ENCODE peak calls at places on chromosomes 2 and 18, in five cellular contexts. One of them, this sample, is unnamed.

GRCh38 chr2:217856871-217857270 is 145.9 kb downstream of the TNS1 start:
- DNase-seq in EL: no peak
- DNase-seq in AG20443: no peak
- DNase-seq in astrocyte of the spinal cord: no peak
- DNase-seq in GM12865: no peak
- DNase-seq in this sample: no peak

GRCh38 chr2:232490221-232491138 is 2.8 kb upstream of the ECEL1 start:
- DNase-seq in EL: no peak
- DNase-seq in AG20443: no peak
- DNase-seq in astrocyte of the spinal cord: no peak
- DNase-seq in GM12865: no peak
- DNase-seq in this sample: no peak

GRCh38 chr18:9594782-9595181 is 19.6 kb downstream of the PPP4R1 start:
- DNase-seq in EL: peak
- DNase-seq in AG20443: no peak
- DNase-seq in astrocyte of the spinal cord: no peak
- DNase-seq in GM12865: peak
- DNase-seq in this sample: peak

GRCh38 chr2:45882707-45883106 is 231.2 kb downstream of the PRKCE start:
- DNase-seq in EL: no peak
- DNase-seq in AG20443: peak
- DNase-seq in astrocyte of the spinal cord: peak
- DNase-seq in GM12865: no peak
- DNase-seq in this sample: no peak

GRCh38 chr2:166238176-166238575 is 110.4 kb upstream of the SCN1A start:
- DNase-seq in EL: no peak
- DNase-seq in AG20443: no peak
- DNase-seq in astrocyte of the spinal cord: peak
- DNase-seq in GM12865: no peak
- DNase-seq in this sample: no peak

GRCh38 chr18:634551-635045 is 22.9 kb upstream of the TYMS start:
- DNase-seq in EL: peak
- DNase-seq in AG20443: no peak
- DNase-seq in astrocyte of the spinal cord: no peak
- DNase-seq in GM12865: no peak
- DNase-seq in this sample: no peak

GRCh38 chr18:33034941-33035340 is 262.1 kb upstream of the KLHL14 start:
- DNase-seq in EL: no peak
- DNase-seq in AG20443: no peak
- DNase-seq in astrocyte of the spinal cord: peak
- DNase-seq in GM12865: no peak
- DNase-seq in this sample: no peak

GRCh38 chr2:121075641-121076500 is 209.1 kb downstream of the TFCP2L1 start:
- DNase-seq in EL: peak
- DNase-seq in AG20443: no peak
- DNase-seq in astrocyte of the spinal cord: no peak
- DNase-seq in GM12865: no peak
- DNase-seq in this sample: no peak

GRCh38 chr2:188609321-188610049 is 317.8 kb downstream of the GULP1 start:
- DNase-seq in EL: peak
- DNase-seq in AG20443: no peak
- DNase-seq in astrocyte of the spinal cord: peak
- DNase-seq in GM12865: no peak
- DNase-seq in this sample: no peak

GRCh38 chr2:17646096-17646554 is 105.6 kb downstream of the VSNL1 start:
- DNase-seq in EL: peak
- DNase-seq in AG20443: peak
- DNase-seq in astrocyte of the spinal cord: peak
- DNase-seq in GM12865: peak
- DNase-seq in this sample: peak

GRCh38 chr2:120346667-120347358 is 877 bp downstream of the INHBB start:
- DNase-seq in EL: peak
- DNase-seq in AG20443: peak
- DNase-seq in astrocyte of the spinal cord: peak
- DNase-seq in GM12865: no peak
- DNase-seq in this sample: no peak

GRCh38 chr2:207224814-207225482 is 59.2 kb upstream of the KLF7 start:
- DNase-seq in EL: no peak
- DNase-seq in AG20443: no peak
- DNase-seq in astrocyte of the spinal cord: no peak
- DNase-seq in GM12865: no peak
- DNase-seq in this sample: no peak

GRCh38 chr2:6069354-6069753 is 377.2 kb downstream of the SOX11 start:
- DNase-seq in EL: no peak
- DNase-seq in AG20443: no peak
- DNase-seq in astrocyte of the spinal cord: peak
- DNase-seq in GM12865: no peak
- DNase-seq in this sample: no peak

GRCh38 chr2:1731512-1731962 is 12.8 kb downstream of the PXDN start:
- DNase-seq in EL: peak
- DNase-seq in AG20443: peak
- DNase-seq in astrocyte of the spinal cord: peak
- DNase-seq in GM12865: no peak
- DNase-seq in this sample: no peak

GRCh38 chr2:174593041-174593440 is 4.6 kb downstream of the WIPF1 start:
- DNase-seq in EL: no peak
- DNase-seq in AG20443: no peak
- DNase-seq in astrocyte of the spinal cord: no peak
- DNase-seq in GM12865: no peak
- DNase-seq in this sample: no peak

GRCh38 chr2:28463211-28463610 is 32.6 kb upstream of the PLB1 start:
- DNase-seq in EL: no peak
- DNase-seq in AG20443: no peak
- DNase-seq in astrocyte of the spinal cord: no peak
- DNase-seq in GM12865: no peak
- DNase-seq in this sample: no peak

GRCh38 chr2:10721344-10722251 is at the start of gene ATP6V1C2:
- DNase-seq in EL: no peak
- DNase-seq in AG20443: peak
- DNase-seq in astrocyte of the spinal cord: no peak
- DNase-seq in GM12865: peak
- DNase-seq in this sample: peak

GRCh38 chr18:49693276-49694005 is 119.9 kb downstream of the ACAA2 start:
- DNase-seq in EL: no peak
- DNase-seq in AG20443: no peak
- DNase-seq in astrocyte of the spinal cord: no peak
- DNase-seq in GM12865: no peak
- DNase-seq in this sample: no peak

GRCh38 chr2:207143474-207144190 is 22.1 kb downstream of the KLF7 start:
- DNase-seq in EL: peak
- DNase-seq in AG20443: peak
- DNase-seq in astrocyte of the spinal cord: peak
- DNase-seq in GM12865: peak
- DNase-seq in this sample: peak

GRCh38 chr2:23776021-23776420 is 150.9 kb downstream of the ATAD2B start:
- DNase-seq in EL: no peak
- DNase-seq in AG20443: no peak
- DNase-seq in astrocyte of the spinal cord: no peak
- DNase-seq in GM12865: no peak
- DNase-seq in this sample: no peak

GRCh38 chr2:238945433-238946150 is 97.7 kb downstream of the TWIST2 start:
- DNase-seq in EL: peak
- DNase-seq in AG20443: peak
- DNase-seq in astrocyte of the spinal cord: peak
- DNase-seq in GM12865: peak
- DNase-seq in this sample: no peak

GRCh38 chr2:177254433-177255226 is 9.9 kb downstream of the NFE2L2 start:
- DNase-seq in EL: peak
- DNase-seq in AG20443: no peak
- DNase-seq in astrocyte of the spinal cord: no peak
- DNase-seq in GM12865: no peak
- DNase-seq in this sample: no peak

GRCh38 chr2:236161531-236161930 is 6.7 kb downstream of the GBX2 start:
- DNase-seq in EL: no peak
- DNase-seq in AG20443: peak
- DNase-seq in astrocyte of the spinal cord: no peak
- DNase-seq in GM12865: no peak
- DNase-seq in this sample: no peak

GRCh38 chr18:35174093-35174731 is 66.6 kb upstream of the ZNF397 start:
- DNase-seq in EL: no peak
- DNase-seq in AG20443: no peak
- DNase-seq in astrocyte of the spinal cord: no peak
- DNase-seq in GM12865: peak
- DNase-seq in this sample: peak

GRCh38 chr2:230871361-230872150 is 6.8 kb downstream of the ITM2C start:
- DNase-seq in EL: no peak
- DNase-seq in AG20443: no peak
- DNase-seq in astrocyte of the spinal cord: no peak
- DNase-seq in GM12865: no peak
- DNase-seq in this sample: no peak

GRCh38 chr2:69815717-69816116 is 13.7 kb upstream of the GMCL1 start:
- DNase-seq in EL: peak
- DNase-seq in AG20443: no peak
- DNase-seq in astrocyte of the spinal cord: peak
- DNase-seq in GM12865: no peak
- DNase-seq in this sample: no peak